ENCODE peak calls at places on chromosome 13, in ten cellular contexts. T is ovary; L is GM06990; V is activated CD8-positive, alpha-beta T cell treated with anti-CD3 and anti-CD28 coated beads for 36 hours; X is fibroblast of the aortic adventitia; W is lower leg skin; N is heart right ventricle; F is AG04450; G is lung; U is nephron progenitor cell. S is an unnamed sample.

GRCh38 chr13:40313269-40314200 is 352.9 kb downstream of the FOXO1 start:
- DNase-seq in T (no peak), L (no peak), V (no peak), X (peak; percentile 56), W (no peak), N (no peak), F (no peak), G (no peak), U (no peak), S (no peak)

GRCh38 chr13:84802073-84802472 is 919.8 kb upstream of the SLITRK1 start:
- DNase-seq in T (no peak), L (no peak), V (no peak), X (no peak), W (no peak), N (no peak), F (no peak), G (no peak), U (no peak), S (no peak)

GRCh38 chr13:107476068-107476467 is 739.3 kb downstream of the LIG4 start:
- DNase-seq in T (no peak), L (no peak), V (no peak), X (peak; percentile 35), W (no peak), N (no peak), F (no peak), G (no peak), U (no peak), S (no peak)

GRCh38 chr13:37475151-37475550 is 123.4 kb downstream of the POSTN start:
- DNase-seq in T (no peak), L (no peak), V (no peak), X (no peak), W (no peak), N (no peak), F (no peak), G (no peak), U (no peak), S (no peak)

GRCh38 chr13:54185101-54185500 is 1156.5 kb downstream of the OLFM4 start:
- DNase-seq in T (no peak), L (no peak), V (no peak), X (no peak), W (no peak), N (no peak), F (no peak), G (no peak), U (no peak), S (no peak)

GRCh38 chr13:50352720-50353491 is 337.7 kb downstream of the KCNRG start:
- DNase-seq in T (no peak), L (no peak), V (no peak), X (peak; percentile 8), W (no peak), N (no peak), F (no peak), G (no peak), U (no peak), S (no peak)

GRCh38 chr13:22880756-22881701 is 299.8 kb upstream of the SGCG start:
- DNase-seq in T (no peak), L (no peak), V (no peak), X (no peak), W (no peak), N (no peak), F (no peak), G (no peak), U (no peak), S (no peak)

GRCh38 chr13:111900390-111901180 is 166.4 kb upstream of the SOX1 start:
- DNase-seq in T (no peak), L (no peak), V (no peak), X (no peak), W (peak; percentile 69), N (no peak), F (no peak), G (no peak), U (no peak), S (no peak)

DNA sequence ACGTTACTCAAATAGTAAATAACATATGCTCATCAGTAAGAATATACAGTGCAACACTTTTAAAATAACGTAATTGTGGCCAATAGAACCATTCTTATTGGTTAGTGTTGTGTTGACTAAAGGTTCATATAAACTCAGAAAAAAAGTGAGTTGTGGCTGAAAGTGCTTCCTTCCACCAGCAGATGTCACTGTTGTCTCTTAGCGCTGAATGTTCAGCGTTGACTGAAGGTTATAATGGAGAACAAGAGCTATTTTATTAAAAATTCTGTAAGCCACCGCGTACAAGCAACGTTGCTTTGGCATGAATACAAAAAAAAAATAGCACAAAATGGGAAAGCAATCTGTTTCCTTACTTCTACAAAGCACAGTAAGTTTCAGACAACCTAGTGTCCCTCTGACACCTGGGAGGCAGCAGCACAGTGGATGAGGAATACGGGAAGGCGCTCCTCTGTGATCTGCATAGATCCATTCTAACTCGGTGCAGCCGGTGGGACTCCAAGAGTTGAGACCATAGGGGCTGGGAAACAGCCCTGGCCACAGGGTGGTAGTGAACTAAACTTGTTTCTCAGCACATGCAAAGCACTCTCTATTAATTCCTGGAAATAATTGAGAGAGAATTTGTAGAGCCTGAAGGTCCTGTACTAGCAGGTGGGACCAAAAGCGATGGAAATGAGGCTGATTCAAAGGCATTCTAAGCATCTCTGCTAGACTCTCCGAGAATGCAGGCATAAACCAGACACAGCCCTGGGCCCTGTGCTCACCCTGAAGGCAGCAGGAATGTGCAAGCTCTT is 23.9 kb upstream of the OXGR1 start:
- DNase-seq in T (no peak), L (no peak), V (peak; percentile 47), X (peak; percentile 75), W (no peak), N (no peak), F (peak; percentile 32), G (peak; percentile 38), U (peak; percentile 41), S (no peak)
- TF ChIP-seq CTCF in T (peak; percentile 70), L (peak; percentile 87), V (peak; percentile 90), X (peak; percentile 88), W (no peak), N (peak; percentile 82), F (peak; percentile 93), G (peak; percentile 78), U (peak; percentile 93), S (peak; percentile 16)

GRCh38 chr13:42218576-42218975 is 53.4 kb upstream of the AKAP11 start:
- DNase-seq in T (no peak), L (no peak), V (no peak), X (peak; percentile 17), W (no peak), N (no peak), F (no peak), G (no peak), U (no peak), S (no peak)

GRCh38 chr13:42215578-42216421 is 56.2 kb upstream of the AKAP11 start:
- DNase-seq in T (no peak), L (peak; percentile 5), V (peak; percentile 56), X (peak; percentile 52), W (no peak), N (no peak), F (peak; percentile 15), G (no peak), U (peak; percentile 14), S (peak; percentile 23)

GRCh38 chr13:42219051-42219450 is 52.9 kb upstream of the AKAP11 start:
- DNase-seq in T (no peak), L (no peak), V (no peak), X (no peak), W (no peak), N (no peak), F (no peak), G (no peak), U (no peak), S (no peak)

GRCh38 chr13:42214445-42214844 is 57.5 kb upstream of the AKAP11 start:
- DNase-seq in T (no peak), L (no peak), V (no peak), X (no peak), W (no peak), N (no peak), F (no peak), G (no peak), U (no peak), S (no peak)

DNA sequence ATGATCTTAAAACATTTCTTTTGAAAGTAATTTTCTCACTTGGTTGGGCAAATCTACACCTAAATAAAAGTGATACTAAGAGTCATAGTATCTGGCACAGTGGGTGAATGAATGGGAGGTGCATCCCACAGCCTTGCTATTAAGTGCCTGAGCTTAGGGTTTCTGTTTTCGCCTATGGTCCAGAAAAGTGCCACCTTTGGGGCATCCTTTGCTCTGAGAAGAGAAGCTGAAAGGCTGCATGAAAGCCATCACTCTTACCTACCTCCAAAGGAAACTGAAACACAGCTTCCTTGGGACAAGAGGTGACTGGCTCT is 55.6 kb upstream of the AKAP11 start:
- DNase-seq in T (no peak), L (no peak), V (no peak), X (no peak), W (no peak), N (no peak), F (no peak), G (no peak), U (no peak), S (no peak)
- TF ChIP-seq CTCF in T (no peak), L (no peak), V (no peak), X (no peak), W (no peak), N (no peak), F (no peak), G (no peak), U (no peak), S (no peak)

GRCh38 chr13:88005188-88005587 is 334.0 kb downstream of the SLITRK5 start:
- DNase-seq in T (no peak), L (no peak), V (no peak), X (no peak), W (no peak), N (no peak), F (no peak), G (no peak), U (no peak), S (no peak)
- TF ChIP-seq CTCF in T (no peak), L (no peak), V (no peak), X (no peak), W (no peak), N (no peak), F (peak; percentile 18), G (no peak), U (no peak), S (no peak)

GRCh38 chr13:67619346-67619745 is 389.2 kb upstream of the PCDH9 start:
- DNase-seq in T (no peak), L (no peak), V (no peak), X (no peak), W (no peak), N (no peak), F (peak; percentile 2), G (no peak), U (no peak), S (no peak)

GRCh38 chr13:67619987-67620386 is 389.9 kb upstream of the PCDH9 start:
- DNase-seq in T (no peak), L (no peak), V (no peak), X (no peak), W (no peak), N (no peak), F (peak; percentile 7), G (no peak), U (no peak), S (no peak)

GRCh38 chr13:67614577-67614976 is 384.4 kb upstream of the PCDH9 start:
- DNase-seq in T (no peak), L (no peak), V (no peak), X (no peak), W (no peak), N (no peak), F (no peak), G (no peak), U (no peak), S (no peak)

DNA sequence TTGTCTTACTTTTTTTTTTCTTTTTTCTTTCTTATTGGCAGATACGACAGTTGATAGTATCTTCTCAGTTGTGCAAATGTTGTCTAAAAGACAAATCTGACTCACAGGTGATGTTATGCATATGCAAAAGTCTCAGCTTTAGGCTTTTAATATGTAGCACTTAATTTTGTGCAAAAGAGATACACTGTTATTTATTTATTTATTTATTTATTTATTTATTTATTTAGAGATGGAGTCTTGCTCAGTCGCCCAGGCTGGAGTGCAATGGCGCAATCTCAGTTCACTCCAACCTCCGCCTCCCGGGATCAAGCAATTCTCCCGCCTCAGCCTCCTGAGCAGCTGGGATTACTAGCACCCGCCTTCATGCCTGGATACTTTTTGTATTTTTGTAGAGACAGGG is 383.9 kb upstream of the PCDH9 start:
- DNase-seq in T (no peak), L (no peak), V (no peak), X (no peak), W (no peak), N (no peak), F (no peak), G (no peak), U (no peak), S (no peak)
- TF ChIP-seq CTCF in T (no peak), L (no peak), V (no peak), X (no peak), W (no peak), N (no peak), F (no peak), G (no peak), U (no peak), S (no peak)